ENCODE peak calls at places on chromosome 9, in six cellular contexts. One of them, this sample, is unnamed.

GRCh38 chr9:13181652-13182051 is 97.8 kb downstream of the MPDZ start:
- DNase-seq in AG09309: no peak
- DNase-seq in keratinocyte: peak; percentile 75
- DNase-seq in fibroblast of pulmonary artery: peak; percentile 35
- DNase-seq in sigmoid colon: no peak
- DNase-seq in mucosa of descending colon: no peak
- DNase-seq in this sample: peak; percentile 94

GRCh38 chr9:110765926-110766325 is 97.3 kb downstream of the MUSK start:
- DNase-seq in AG09309: no peak
- DNase-seq in keratinocyte: no peak
- DNase-seq in fibroblast of pulmonary artery: no peak
- DNase-seq in sigmoid colon: no peak
- DNase-seq in mucosa of descending colon: no peak
- DNase-seq in this sample: no peak

GRCh38 chr9:138112791-138113600 is 235.4 kb downstream of the CACNA1B start:
- DNase-seq in AG09309: no peak
- DNase-seq in keratinocyte: no peak
- DNase-seq in fibroblast of pulmonary artery: no peak
- DNase-seq in sigmoid colon: no peak
- DNase-seq in mucosa of descending colon: no peak
- DNase-seq in this sample: no peak

GRCh38 chr9:111896942-111897830 is 572 bp downstream of the UGCG start:
- DNase-seq in AG09309: no peak
- DNase-seq in keratinocyte: no peak
- DNase-seq in fibroblast of pulmonary artery: peak; percentile 58
- DNase-seq in sigmoid colon: peak; percentile 79
- DNase-seq in mucosa of descending colon: peak; percentile 81
- DNase-seq in this sample: peak; percentile 62

GRCh38 chr9:93761822-93762221 is 185.4 kb downstream of the PHF2 start:
- DNase-seq in AG09309: no peak
- DNase-seq in keratinocyte: no peak
- DNase-seq in fibroblast of pulmonary artery: no peak
- DNase-seq in sigmoid colon: no peak
- DNase-seq in mucosa of descending colon: no peak
- DNase-seq in this sample: no peak

GRCh38 chr9:118991366-118992285 is 377.6 kb downstream of the BRINP1 start:
- DNase-seq in AG09309: no peak
- DNase-seq in keratinocyte: no peak
- DNase-seq in fibroblast of pulmonary artery: no peak
- DNase-seq in sigmoid colon: no peak
- DNase-seq in mucosa of descending colon: no peak
- DNase-seq in this sample: peak; percentile 2

GRCh38 chr9:16335788-16336580 is 534.5 kb downstream of the BNC2 start:
- DNase-seq in AG09309: peak; percentile 98
- DNase-seq in keratinocyte: peak; percentile 77
- DNase-seq in fibroblast of pulmonary artery: peak; percentile 98
- DNase-seq in sigmoid colon: peak; percentile 93
- DNase-seq in mucosa of descending colon: no peak
- DNase-seq in this sample: peak; percentile 93

GRCh38 chr9:91307279-91307678 is 54.4 kb downstream of the AUH start:
- DNase-seq in AG09309: no peak
- DNase-seq in keratinocyte: no peak
- DNase-seq in fibroblast of pulmonary artery: no peak
- DNase-seq in sigmoid colon: no peak
- DNase-seq in mucosa of descending colon: no peak
- DNase-seq in this sample: no peak

GRCh38 chr9:89179535-89179919 is 909 bp upstream of the SHC3 start:
- DNase-seq in AG09309: no peak
- DNase-seq in keratinocyte: no peak
- DNase-seq in fibroblast of pulmonary artery: peak; percentile 70
- DNase-seq in sigmoid colon: no peak
- DNase-seq in mucosa of descending colon: no peak
- DNase-seq in this sample: peak; percentile 32

GRCh38 chr9:91164724-91165520 is 196.8 kb downstream of the AUH start:
- DNase-seq in AG09309: peak; percentile 94
- DNase-seq in keratinocyte: peak; percentile 66
- DNase-seq in fibroblast of pulmonary artery: peak; percentile 93
- DNase-seq in sigmoid colon: peak; percentile 80
- DNase-seq in mucosa of descending colon: peak; percentile 86
- DNase-seq in this sample: peak; percentile 97

GRCh38 chr9:20832775-20833174 is 148.7 kb downstream of the FOCAD start:
- DNase-seq in AG09309: no peak
- DNase-seq in keratinocyte: no peak
- DNase-seq in fibroblast of pulmonary artery: no peak
- DNase-seq in sigmoid colon: no peak
- DNase-seq in mucosa of descending colon: no peak
- DNase-seq in this sample: no peak

GRCh38 chr9:125638239-125638638 is 68.8 kb downstream of the MAPKAP1 start:
- DNase-seq in AG09309: no peak
- DNase-seq in keratinocyte: no peak
- DNase-seq in fibroblast of pulmonary artery: no peak
- DNase-seq in sigmoid colon: no peak
- DNase-seq in mucosa of descending colon: no peak
- DNase-seq in this sample: no peak

GRCh38 chr9:78296208-78296892 is 575 bp upstream of the PSAT1 start:
- DNase-seq in AG09309: no peak
- DNase-seq in keratinocyte: no peak
- DNase-seq in fibroblast of pulmonary artery: peak; percentile 38
- DNase-seq in sigmoid colon: peak; percentile 71
- DNase-seq in mucosa of descending colon: peak; percentile 54
- DNase-seq in this sample: peak; percentile 55

GRCh38 chr9:107948086-107948485 is 458.5 kb upstream of the KLF4 start:
- DNase-seq in AG09309: no peak
- DNase-seq in keratinocyte: no peak
- DNase-seq in fibroblast of pulmonary artery: no peak
- DNase-seq in sigmoid colon: no peak
- DNase-seq in mucosa of descending colon: no peak
- DNase-seq in this sample: no peak

GRCh38 chr9:20929276-20929675 is 102.2 kb downstream of the HACD4 start:
- DNase-seq in AG09309: no peak
- DNase-seq in keratinocyte: no peak
- DNase-seq in fibroblast of pulmonary artery: no peak
- DNase-seq in sigmoid colon: no peak
- DNase-seq in mucosa of descending colon: no peak
- DNase-seq in this sample: no peak

GRCh38 chr9:131593255-131593820 is 48.0 kb downstream of the PRRT1B start:
- DNase-seq in AG09309: no peak
- DNase-seq in keratinocyte: no peak
- DNase-seq in fibroblast of pulmonary artery: no peak
- DNase-seq in sigmoid colon: no peak
- DNase-seq in mucosa of descending colon: no peak
- DNase-seq in this sample: no peak

GRCh38 chr9:126361810-126362238 is 35.2 kb downstream of the MVB12B start:
- DNase-seq in AG09309: no peak
- DNase-seq in keratinocyte: no peak
- DNase-seq in fibroblast of pulmonary artery: peak; percentile 5
- DNase-seq in sigmoid colon: no peak
- DNase-seq in mucosa of descending colon: no peak
- DNase-seq in this sample: no peak

GRCh38 chr9:79131375-79131774 is 440.4 kb upstream of the TLE4 start:
- DNase-seq in AG09309: no peak
- DNase-seq in keratinocyte: no peak
- DNase-seq in fibroblast of pulmonary artery: no peak
- DNase-seq in sigmoid colon: no peak
- DNase-seq in mucosa of descending colon: no peak
- DNase-seq in this sample: no peak

GRCh38 chr9:86407022-86407421 is 52.8 kb upstream of the TUT7 start:
- DNase-seq in AG09309: no peak
- DNase-seq in keratinocyte: peak; percentile 61
- DNase-seq in fibroblast of pulmonary artery: peak; percentile 55
- DNase-seq in sigmoid colon: no peak
- DNase-seq in mucosa of descending colon: no peak
- DNase-seq in this sample: peak; percentile 92

GRCh38 chr9:32384364-32385134 is at the start of gene ACO1:
- DNase-seq in AG09309: peak; percentile 29
- DNase-seq in keratinocyte: peak; percentile 2
- DNase-seq in fibroblast of pulmonary artery: peak; percentile 85
- DNase-seq in sigmoid colon: peak; percentile 94
- DNase-seq in mucosa of descending colon: peak; percentile 96
- DNase-seq in this sample: peak; percentile 87
- TF ChIP-seq CTCF in AG09309: no peak
- TF ChIP-seq CTCF in keratinocyte: peak; percentile 40
- TF ChIP-seq CTCF in fibroblast of pulmonary artery: no peak
- TF ChIP-seq CTCF in sigmoid colon: no peak
- TF ChIP-seq CTCF in mucosa of descending colon: no peak
- TF ChIP-seq CTCF in this sample: no peak

GRCh38 chr9:73152953-73153352 is 1.3 kb downstream of the ANXA1 start:
- DNase-seq in AG09309: no peak
- DNase-seq in keratinocyte: no peak
- DNase-seq in fibroblast of pulmonary artery: no peak
- DNase-seq in sigmoid colon: no peak
- DNase-seq in mucosa of descending colon: no peak
- DNase-seq in this sample: no peak
- H3K4me3 ChIP-seq in AG09309: peak overlapping the region; percentile 62
- H3K4me3 ChIP-seq in keratinocyte: peak overlapping the region; percentile 98
- H3K4me3 ChIP-seq in fibroblast of pulmonary artery: peak overlapping the region; percentile 69
- H3K4me3 ChIP-seq in sigmoid colon: peak overlapping the region; percentile 18
- H3K4me3 ChIP-seq in mucosa of descending colon: no peak overlapping the region
- H3K4me3 ChIP-seq in this sample: peak overlapping the region; percentile 92

DNA sequence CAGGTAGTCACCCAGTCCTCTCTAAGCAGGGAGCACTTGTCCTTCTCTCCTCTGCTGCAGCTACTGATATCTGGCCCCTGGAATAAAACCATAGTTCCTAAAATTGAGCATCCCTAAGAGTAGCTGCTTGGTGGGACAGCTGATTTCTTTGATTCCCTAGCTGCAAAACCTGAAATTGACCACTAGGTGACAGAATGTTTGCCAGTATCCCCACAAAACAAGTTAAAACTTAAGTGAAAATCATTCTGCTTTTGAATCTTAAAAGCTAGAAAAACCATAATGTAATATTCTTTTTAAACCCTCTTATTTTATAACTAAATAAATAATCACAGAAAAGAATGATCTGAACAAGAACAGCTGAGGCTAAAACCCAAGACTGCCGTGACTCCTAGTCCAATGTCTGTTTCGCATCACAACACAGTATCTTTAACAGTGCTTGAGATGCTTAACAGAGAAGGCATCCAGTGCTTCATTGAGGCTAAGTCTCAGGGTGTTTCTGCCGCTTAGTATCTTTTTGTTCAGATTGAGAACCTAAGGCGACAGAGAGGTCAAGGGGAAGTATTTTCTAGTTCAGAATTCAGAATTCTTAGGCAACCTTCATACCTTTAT is 24.4 kb upstream of the TAL2 start:
- DNase-seq in AG09309: no peak
- DNase-seq in keratinocyte: no peak
- DNase-seq in fibroblast of pulmonary artery: no peak
- DNase-seq in sigmoid colon: no peak
- DNase-seq in mucosa of descending colon: no peak
- DNase-seq in this sample: peak; percentile 6
- TF ChIP-seq CTCF in AG09309: peak; percentile 61
- TF ChIP-seq CTCF in keratinocyte: peak; percentile 21
- TF ChIP-seq CTCF in fibroblast of pulmonary artery: peak; percentile 53
- TF ChIP-seq CTCF in sigmoid colon: no peak
- TF ChIP-seq CTCF in mucosa of descending colon: no peak
- TF ChIP-seq CTCF in this sample: peak; percentile 49

DNA sequence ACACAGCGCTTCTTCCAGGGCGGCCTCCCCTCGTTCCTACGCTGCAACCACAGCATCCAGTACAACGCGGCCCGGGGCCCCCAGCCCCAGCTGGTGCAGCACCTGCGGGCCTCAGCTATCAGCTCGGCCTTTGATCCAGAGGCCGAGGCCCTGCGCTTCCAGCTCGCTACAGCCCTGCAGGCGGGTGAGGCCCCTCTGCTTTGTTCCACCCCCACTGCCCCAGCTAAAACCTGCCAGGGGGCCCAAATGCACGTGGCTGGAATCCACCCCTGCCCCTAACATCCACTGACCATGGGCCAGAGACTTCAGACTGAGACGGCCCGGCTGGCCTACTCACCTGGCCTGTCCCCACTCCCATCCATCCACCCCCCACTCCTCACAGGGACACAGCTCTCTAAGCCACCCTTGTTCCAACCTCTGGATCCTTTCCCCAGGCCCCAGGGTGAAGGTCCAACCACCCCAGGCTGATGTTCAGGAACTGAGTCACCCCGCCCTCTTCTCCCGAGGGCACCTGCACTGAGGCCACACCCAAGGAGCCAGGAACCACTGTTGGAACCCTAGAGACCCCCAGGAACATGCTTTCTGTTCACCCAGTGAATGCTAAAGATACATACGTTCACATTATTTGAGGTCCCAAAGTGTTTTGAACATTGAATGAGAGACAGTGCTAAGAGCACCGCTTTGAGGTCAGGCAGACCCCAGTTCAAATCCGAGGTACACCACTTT is 18.9 kb upstream of the ASS1 start:
- DNase-seq in AG09309: no peak
- DNase-seq in keratinocyte: no peak
- DNase-seq in fibroblast of pulmonary artery: no peak
- DNase-seq in sigmoid colon: no peak
- DNase-seq in mucosa of descending colon: peak; percentile 68
- DNase-seq in this sample: no peak
- H3K4me3 ChIP-seq in AG09309: no peak overlapping the region
- H3K4me3 ChIP-seq in keratinocyte: no peak overlapping the region
- H3K4me3 ChIP-seq in fibroblast of pulmonary artery: no peak overlapping the region
- H3K4me3 ChIP-seq in sigmoid colon: no peak overlapping the region
- H3K4me3 ChIP-seq in mucosa of descending colon: no peak overlapping the region
- H3K4me3 ChIP-seq in this sample: no peak overlapping the region

DNA sequence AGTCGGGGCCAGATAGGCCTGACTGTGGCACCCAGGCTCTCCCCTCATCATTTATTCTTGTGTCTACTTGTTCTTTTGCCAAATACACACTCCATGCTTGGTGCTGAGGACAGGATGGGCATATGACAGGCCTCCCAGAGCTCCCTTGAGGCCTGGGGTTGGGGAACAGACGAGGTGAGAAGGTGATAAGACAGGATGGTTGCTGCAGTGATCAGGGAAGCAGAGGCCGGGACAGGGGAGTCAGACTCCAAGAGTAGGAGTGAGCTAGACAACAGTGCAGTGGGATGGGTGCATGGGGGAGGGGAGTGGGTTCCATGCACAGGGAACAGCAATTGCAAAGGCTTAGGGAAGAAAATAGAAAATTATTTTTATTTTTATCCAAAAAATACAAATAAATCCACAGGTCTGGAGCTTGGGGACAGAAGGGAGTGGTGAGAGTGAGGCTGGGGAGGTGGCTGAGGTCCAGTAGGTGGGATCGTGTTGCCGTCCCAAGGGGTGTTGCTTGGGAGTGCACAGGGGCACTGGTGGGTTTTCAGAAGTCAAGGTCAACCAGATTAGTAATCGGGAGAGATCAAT is 3.4 kb upstream of the AMBP start:
- DNase-seq in AG09309: no peak
- DNase-seq in keratinocyte: no peak
- DNase-seq in fibroblast of pulmonary artery: no peak
- DNase-seq in sigmoid colon: peak; percentile 60
- DNase-seq in mucosa of descending colon: peak; percentile 52
- DNase-seq in this sample: no peak
- TF ChIP-seq CTCF in AG09309: no peak
- TF ChIP-seq CTCF in keratinocyte: no peak
- TF ChIP-seq CTCF in fibroblast of pulmonary artery: no peak
- TF ChIP-seq CTCF in sigmoid colon: no peak
- TF ChIP-seq CTCF in mucosa of descending colon: no peak
- TF ChIP-seq CTCF in this sample: no peak

DNA sequence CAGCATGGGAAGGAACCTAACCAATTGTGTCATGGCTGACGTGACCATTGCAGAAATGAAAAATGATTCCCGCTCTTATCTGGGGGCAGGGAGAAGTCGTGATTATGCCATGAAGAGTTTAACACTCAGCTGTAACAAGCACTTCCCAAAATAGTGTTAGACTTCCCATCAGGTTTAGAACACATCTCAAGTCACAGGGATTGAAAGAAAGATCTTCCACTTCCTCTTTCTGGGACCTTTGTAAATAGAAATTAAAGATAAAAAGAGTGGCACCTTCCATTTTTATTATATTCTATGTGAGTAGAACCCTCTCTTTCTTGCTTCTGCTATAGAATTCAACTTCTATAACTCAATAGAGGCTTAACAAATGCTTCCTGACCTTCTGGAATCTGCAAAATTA is 122.1 kb downstream of the TRPM6 start:
- DNase-seq in AG09309: no peak
- DNase-seq in keratinocyte: no peak
- DNase-seq in fibroblast of pulmonary artery: no peak
- DNase-seq in sigmoid colon: no peak
- DNase-seq in mucosa of descending colon: no peak
- DNase-seq in this sample: no peak
- H3K4me3 ChIP-seq in AG09309: no peak overlapping the region
- H3K4me3 ChIP-seq in keratinocyte: no peak overlapping the region
- H3K4me3 ChIP-seq in fibroblast of pulmonary artery: no peak overlapping the region
- H3K4me3 ChIP-seq in sigmoid colon: no peak overlapping the region
- H3K4me3 ChIP-seq in mucosa of descending colon: no peak overlapping the region
- H3K4me3 ChIP-seq in this sample: no peak overlapping the region

This sample was measured in epithelial cell of esophagus.